ENCODE peak calls at places on chromosomes 4 and X, in five cellular contexts. D, B, M, N and H are unnamed samples.

GRCh38 chr4:168955674-168956073 is 54.4 kb downstream of the CBR4 start:
- DNase-seq in D (no peak), B (no peak), M (no peak), N (no peak), H (peak; percentile 1)

GRCh38 chrX:108732630-108733321 is 3.6 kb downstream of the IRS4 start:
- DNase-seq in D (peak; percentile 10), B (peak; percentile 8), M (no peak), N (peak; percentile 17), H (no peak)

GRCh38 chrX:88613338-88613737 is 133.7 kb upstream of the CPXCR1 start:
- DNase-seq in D (no peak), B (peak; percentile 2), M (peak; percentile 45), N (no peak), H (no peak)

GRCh38 chr4:102139132-102139573 is 206.1 kb downstream of the SLC39A8 start:
- DNase-seq in D (no peak), B (peak; percentile 23), M (no peak), N (no peak), H (peak; percentile 6)

GRCh38 chrX:40207626-40208025 is 109.9 kb upstream of the BCOR start:
- DNase-seq in D (no peak), B (no peak), M (peak; percentile 48), N (no peak), H (peak; percentile 4)

GRCh38 chrX:73916931-73917657 is 354.1 kb downstream of the CHIC1 start:
- DNase-seq in D (no peak), B (no peak), M (no peak), N (no peak), H (peak; percentile 84)

GRCh38 chrX:15675490-15675921 is 10.9 kb upstream of the CLTRN start:
- DNase-seq in D (peak; percentile 76), B (peak; percentile 96), M (peak; percentile 90), N (peak; percentile 70), H (peak; percentile 46)

GRCh38 chr4:156948133-156948532 is 23.5 kb downstream of the PDGFC start:
- DNase-seq in D (no peak), B (no peak), M (no peak), N (no peak), H (no peak)

GRCh38 chr4:130203571-130203970 is 1107.6 kb downstream of the C4orf33 start:
- DNase-seq in D (no peak), B (no peak), M (no peak), N (no peak), H (no peak)

GRCh38 chr4:81565137-81565870 is 93.6 kb upstream of the RASGEF1B start:
- DNase-seq in D (no peak), B (no peak), M (no peak), N (peak; percentile 43), H (peak; percentile 34)

GRCh38 chr4:122953924-122954323 is 31.5 kb upstream of the NUDT6 start:
- DNase-seq in D (no peak), B (no peak), M (no peak), N (no peak), H (no peak)